ENCODE peak calls at places on chromosome 2, in ten cellular contexts. One of them, this sample, is unnamed.
A peak's percentile ranks its signal among the peaks of the same experiment; 100 is the strongest.

GRCh38 chr2:43233218-43234212 is 7.1 kb upstream of the ZFP36L2 start:
- DNase-seq in stomach: no peak
- DNase-seq in fibroblast of villous mesenchyme: no peak
- DNase-seq in lower lobe of right lung: no peak
- DNase-seq in uterus: no peak
- DNase-seq in RWPE2: no peak
- DNase-seq in fibroblast of mammary gland: no peak
- DNase-seq in foreskin fibroblast: no peak
- DNase-seq in AG04449: no peak
- DNase-seq in cardiac fibroblast: no peak
- DNase-seq in this sample: no peak

GRCh38 chr2:180205616-180206271 is 198.6 kb upstream of the CWC22 start:
- DNase-seq in foreskin fibroblast: no peak
- DNase-seq in RWPE2: no peak
- DNase-seq in stomach: no peak
- DNase-seq in fibroblast of mammary gland: no peak
- DNase-seq in cardiac fibroblast: no peak
- DNase-seq in uterus: no peak
- DNase-seq in fibroblast of villous mesenchyme: no peak
- DNase-seq in lower lobe of right lung: no peak
- DNase-seq in AG04449: no peak
- DNase-seq in this sample: no peak

GRCh38 chr2:98757904-98758421 is 27.0 kb upstream of the MGAT4A start:
- DNase-seq in lower lobe of right lung: peak; percentile 76
- DNase-seq in foreskin fibroblast: peak; percentile 86
- DNase-seq in uterus: peak; percentile 71
- DNase-seq in fibroblast of mammary gland: peak; percentile 97
- DNase-seq in stomach: peak; percentile 70
- DNase-seq in AG04449: peak; percentile 7
- DNase-seq in cardiac fibroblast: peak; percentile 93
- DNase-seq in RWPE2: no peak
- DNase-seq in fibroblast of villous mesenchyme: peak; percentile 9
- DNase-seq in this sample: peak; percentile 86

GRCh38 chr2:12606472-12607000 is 110.2 kb upstream of the TRIB2 start:
- DNase-seq in uterus: peak; percentile 17
- DNase-seq in fibroblast of villous mesenchyme: peak; percentile 39
- DNase-seq in AG04449: no peak
- DNase-seq in RWPE2: no peak
- DNase-seq in fibroblast of mammary gland: peak; percentile 68
- DNase-seq in foreskin fibroblast: peak; percentile 49
- DNase-seq in lower lobe of right lung: no peak
- DNase-seq in cardiac fibroblast: peak; percentile 56
- DNase-seq in stomach: no peak
- DNase-seq in this sample: peak; percentile 74

GRCh38 chr2:150169230-150169629 is 318.2 kb downstream of the RND3 start:
- DNase-seq in lower lobe of right lung: no peak
- DNase-seq in cardiac fibroblast: peak; percentile 84
- DNase-seq in fibroblast of mammary gland: peak; percentile 71
- DNase-seq in uterus: no peak
- DNase-seq in fibroblast of villous mesenchyme: peak; percentile 54
- DNase-seq in AG04449: no peak
- DNase-seq in stomach: peak; percentile 62
- DNase-seq in RWPE2: no peak
- DNase-seq in foreskin fibroblast: peak; percentile 61
- DNase-seq in this sample: peak; percentile 66

GRCh38 chr2:160375802-160376469 is 117.7 kb downstream of the RBMS1 start:
- DNase-seq in stomach: no peak
- DNase-seq in AG04449: no peak
- DNase-seq in fibroblast of villous mesenchyme: peak; percentile 97
- DNase-seq in RWPE2: no peak
- DNase-seq in uterus: no peak
- DNase-seq in fibroblast of mammary gland: peak; percentile 77
- DNase-seq in foreskin fibroblast: no peak
- DNase-seq in cardiac fibroblast: peak; percentile 87
- DNase-seq in lower lobe of right lung: no peak
- DNase-seq in this sample: no peak

GRCh38 chr2:43266692-43267091 is 40.3 kb upstream of the ZFP36L2 start:
- DNase-seq in AG04449: no peak
- DNase-seq in uterus: peak; percentile 48
- DNase-seq in RWPE2: no peak
- DNase-seq in fibroblast of villous mesenchyme: no peak
- DNase-seq in cardiac fibroblast: no peak
- DNase-seq in lower lobe of right lung: peak; percentile 85
- DNase-seq in foreskin fibroblast: no peak
- DNase-seq in fibroblast of mammary gland: no peak
- DNase-seq in stomach: peak; percentile 40
- DNase-seq in this sample: no peak

GRCh38 chr2:181461056-181461630 is 4.0 kb downstream of the ITGA4 start:
- DNase-seq in foreskin fibroblast: no peak
- DNase-seq in AG04449: no peak
- DNase-seq in cardiac fibroblast: no peak
- DNase-seq in lower lobe of right lung: no peak
- DNase-seq in uterus: no peak
- DNase-seq in RWPE2: no peak
- DNase-seq in stomach: no peak
- DNase-seq in fibroblast of mammary gland: no peak
- DNase-seq in fibroblast of villous mesenchyme: no peak
- DNase-seq in this sample: no peak

GRCh38 chr2:8513601-8514273 is 168.1 kb upstream of the ID2 start:
- DNase-seq in RWPE2: no peak
- DNase-seq in fibroblast of villous mesenchyme: no peak
- DNase-seq in AG04449: no peak
- DNase-seq in cardiac fibroblast: no peak
- DNase-seq in uterus: no peak
- DNase-seq in stomach: no peak
- DNase-seq in lower lobe of right lung: no peak
- DNase-seq in fibroblast of mammary gland: no peak
- DNase-seq in foreskin fibroblast: no peak
- DNase-seq in this sample: no peak

GRCh38 chr2:8514748-8515389 is 167.0 kb upstream of the ID2 start:
- DNase-seq in stomach: no peak
- DNase-seq in foreskin fibroblast: no peak
- DNase-seq in fibroblast of mammary gland: no peak
- DNase-seq in AG04449: no peak
- DNase-seq in RWPE2: no peak
- DNase-seq in uterus: no peak
- DNase-seq in fibroblast of villous mesenchyme: no peak
- DNase-seq in lower lobe of right lung: peak; percentile 3
- DNase-seq in cardiac fibroblast: no peak
- DNase-seq in this sample: no peak

GRCh38 chr2:8515864-8516533 is 165.9 kb upstream of the ID2 start:
- DNase-seq in fibroblast of villous mesenchyme: no peak
- DNase-seq in foreskin fibroblast: no peak
- DNase-seq in fibroblast of mammary gland: no peak
- DNase-seq in AG04449: no peak
- DNase-seq in uterus: no peak
- DNase-seq in stomach: no peak
- DNase-seq in RWPE2: no peak
- DNase-seq in cardiac fibroblast: no peak
- DNase-seq in lower lobe of right lung: no peak
- DNase-seq in this sample: no peak

GRCh38 chr2:8515390-8515761 is 166.5 kb upstream of the ID2 start:
- DNase-seq in cardiac fibroblast: no peak
- DNase-seq in RWPE2: no peak
- DNase-seq in lower lobe of right lung: no peak
- DNase-seq in AG04449: no peak
- DNase-seq in fibroblast of villous mesenchyme: no peak
- DNase-seq in uterus: peak; percentile 48
- DNase-seq in stomach: peak; percentile 45
- DNase-seq in fibroblast of mammary gland: no peak
- DNase-seq in foreskin fibroblast: no peak
- DNase-seq in this sample: no peak

DNA sequence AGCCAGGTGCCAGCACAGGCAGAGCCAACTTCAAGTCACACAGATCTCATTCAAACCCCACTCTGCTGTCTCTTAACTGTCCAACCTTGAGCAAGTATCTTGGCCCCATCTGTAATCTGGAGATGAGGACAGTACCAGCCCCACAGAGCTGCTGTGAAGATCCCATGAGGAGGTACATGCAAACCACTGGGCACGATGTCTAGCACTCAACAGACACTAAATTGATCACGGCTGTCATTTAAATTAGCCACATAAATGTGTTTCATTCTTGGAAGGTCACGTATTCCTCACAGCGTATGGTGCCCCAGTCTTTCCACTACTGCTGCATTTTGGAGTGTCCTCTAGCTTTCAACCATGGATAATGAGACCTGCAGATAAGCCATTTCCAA is 167.6 kb upstream of the ID2 start:
- DNase-seq in fibroblast of mammary gland: no peak
- DNase-seq in fibroblast of villous mesenchyme: no peak
- DNase-seq in foreskin fibroblast: no peak
- DNase-seq in RWPE2: no peak
- DNase-seq in cardiac fibroblast: no peak
- DNase-seq in stomach: no peak
- DNase-seq in uterus: no peak
- DNase-seq in lower lobe of right lung: no peak
- DNase-seq in AG04449: no peak
- DNase-seq in this sample: no peak
- H3K4me3 ChIP-seq in fibroblast of mammary gland: no peak overlapping the region
- H3K4me3 ChIP-seq in fibroblast of villous mesenchyme: no peak overlapping the region
- H3K4me3 ChIP-seq in foreskin fibroblast: no peak overlapping the region
- H3K4me3 ChIP-seq in RWPE2: no peak overlapping the region
- H3K4me3 ChIP-seq in cardiac fibroblast: no peak overlapping the region
- H3K4me3 ChIP-seq in stomach: no peak overlapping the region
- H3K4me3 ChIP-seq in uterus: no peak overlapping the region
- H3K4me3 ChIP-seq in lower lobe of right lung: no peak overlapping the region
- H3K4me3 ChIP-seq in AG04449: no peak overlapping the region
- H3K4me3 ChIP-seq in this sample: no peak overlapping the region

GRCh38 chr2:197297262-197297661 is 13.3 kb downstream of the ANKRD44 start:
- DNase-seq in fibroblast of mammary gland: no peak
- DNase-seq in lower lobe of right lung: no peak
- DNase-seq in fibroblast of villous mesenchyme: no peak
- DNase-seq in uterus: no peak
- DNase-seq in stomach: no peak
- DNase-seq in RWPE2: no peak
- DNase-seq in AG04449: no peak
- DNase-seq in foreskin fibroblast: no peak
- DNase-seq in cardiac fibroblast: no peak
- DNase-seq in this sample: no peak

GRCh38 chr2:197294260-197294659 is 16.3 kb downstream of the ANKRD44 start:
- DNase-seq in stomach: no peak
- DNase-seq in uterus: no peak
- DNase-seq in RWPE2: no peak
- DNase-seq in fibroblast of mammary gland: no peak
- DNase-seq in lower lobe of right lung: no peak
- DNase-seq in fibroblast of villous mesenchyme: no peak
- DNase-seq in cardiac fibroblast: no peak
- DNase-seq in foreskin fibroblast: no peak
- DNase-seq in AG04449: no peak
- DNase-seq in this sample: no peak

GRCh38 chr2:197296861-197297260 is 13.7 kb downstream of the ANKRD44 start:
- DNase-seq in fibroblast of villous mesenchyme: no peak
- DNase-seq in uterus: no peak
- DNase-seq in cardiac fibroblast: no peak
- DNase-seq in foreskin fibroblast: no peak
- DNase-seq in fibroblast of mammary gland: no peak
- DNase-seq in RWPE2: no peak
- DNase-seq in stomach: no peak
- DNase-seq in lower lobe of right lung: no peak
- DNase-seq in AG04449: no peak
- DNase-seq in this sample: no peak

GRCh38 chr2:197292614-197293013 is 18.0 kb downstream of the ANKRD44 start:
- DNase-seq in RWPE2: no peak
- DNase-seq in cardiac fibroblast: no peak
- DNase-seq in fibroblast of mammary gland: no peak
- DNase-seq in AG04449: no peak
- DNase-seq in foreskin fibroblast: no peak
- DNase-seq in stomach: no peak
- DNase-seq in uterus: no peak
- DNase-seq in lower lobe of right lung: no peak
- DNase-seq in fibroblast of villous mesenchyme: no peak
- DNase-seq in this sample: no peak

DNA sequence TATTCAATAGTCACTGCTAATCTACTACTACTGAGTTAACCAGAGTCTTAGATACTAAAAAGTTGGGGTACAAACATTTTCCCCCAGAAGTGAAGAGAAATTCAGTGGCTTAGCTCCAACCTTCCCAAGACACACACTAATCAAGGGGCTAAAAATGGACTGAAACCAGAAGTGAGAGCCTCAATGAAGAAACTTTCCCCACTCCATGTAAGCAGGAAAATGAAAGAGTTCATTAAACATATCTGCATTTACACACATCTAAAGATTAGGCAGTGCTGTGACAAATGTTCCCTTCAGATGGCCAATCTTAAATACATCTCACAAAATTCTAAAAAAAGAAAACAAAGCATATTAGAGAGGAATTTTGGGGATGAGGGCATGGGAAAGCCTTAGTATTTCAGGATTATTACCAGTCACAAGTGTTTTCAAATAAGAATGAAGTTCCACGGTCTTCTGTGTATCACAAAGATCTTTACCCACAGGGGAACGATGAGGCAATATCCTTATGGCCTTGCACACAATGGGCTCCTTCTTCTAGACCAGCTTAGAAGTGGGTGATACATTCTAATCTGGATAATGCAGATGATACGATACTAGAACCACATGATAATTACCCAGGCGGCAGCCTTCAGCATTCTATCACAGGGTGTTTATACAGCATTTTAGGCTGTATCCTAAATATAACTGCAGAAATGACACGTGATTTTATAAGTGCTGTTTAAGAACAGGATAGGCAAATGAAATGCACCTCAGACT is 17.1 kb downstream of the ANKRD44 start:
- DNase-seq in stomach: no peak
- DNase-seq in cardiac fibroblast: peak; percentile 27
- DNase-seq in uterus: no peak
- DNase-seq in RWPE2: no peak
- DNase-seq in foreskin fibroblast: no peak
- DNase-seq in lower lobe of right lung: no peak
- DNase-seq in fibroblast of villous mesenchyme: no peak
- DNase-seq in fibroblast of mammary gland: no peak
- DNase-seq in AG04449: no peak
- DNase-seq in this sample: no peak
- H3K4me3 ChIP-seq in stomach: no peak overlapping the region
- H3K4me3 ChIP-seq in cardiac fibroblast: no peak overlapping the region
- H3K4me3 ChIP-seq in uterus: no peak overlapping the region
- H3K4me3 ChIP-seq in RWPE2: no peak overlapping the region
- H3K4me3 ChIP-seq in foreskin fibroblast: no peak overlapping the region
- H3K4me3 ChIP-seq in lower lobe of right lung: no peak overlapping the region
- H3K4me3 ChIP-seq in fibroblast of villous mesenchyme: no peak overlapping the region
- H3K4me3 ChIP-seq in fibroblast of mammary gland: no peak overlapping the region
- H3K4me3 ChIP-seq in AG04449: no peak overlapping the region
- H3K4me3 ChIP-seq in this sample: no peak overlapping the region

GRCh38 chr2:222303828-222304736 is 5.3 kb upstream of the PAX3 start:
- DNase-seq in fibroblast of mammary gland: no peak
- DNase-seq in AG04449: no peak
- DNase-seq in cardiac fibroblast: no peak
- DNase-seq in foreskin fibroblast: no peak
- DNase-seq in lower lobe of right lung: no peak
- DNase-seq in stomach: no peak
- DNase-seq in RWPE2: no peak
- DNase-seq in uterus: no peak
- DNase-seq in fibroblast of villous mesenchyme: no peak
- DNase-seq in this sample: no peak

GRCh38 chr2:222305510-222306392 is 7.0 kb upstream of the PAX3 start:
- DNase-seq in cardiac fibroblast: no peak
- DNase-seq in stomach: no peak
- DNase-seq in fibroblast of villous mesenchyme: peak; percentile 16
- DNase-seq in AG04449: no peak
- DNase-seq in lower lobe of right lung: no peak
- DNase-seq in fibroblast of mammary gland: no peak
- DNase-seq in uterus: no peak
- DNase-seq in foreskin fibroblast: peak; percentile 21
- DNase-seq in RWPE2: no peak
- DNase-seq in this sample: no peak

GRCh38 chr2:222303045-222303827 is 4.4 kb upstream of the PAX3 start:
- DNase-seq in foreskin fibroblast: no peak
- DNase-seq in uterus: no peak
- DNase-seq in AG04449: no peak
- DNase-seq in stomach: no peak
- DNase-seq in fibroblast of villous mesenchyme: no peak
- DNase-seq in cardiac fibroblast: no peak
- DNase-seq in RWPE2: no peak
- DNase-seq in fibroblast of mammary gland: no peak
- DNase-seq in lower lobe of right lung: no peak
- DNase-seq in this sample: no peak

GRCh38 chr2:222306393-222307137 is 7.8 kb upstream of the PAX3 start:
- DNase-seq in foreskin fibroblast: no peak
- DNase-seq in cardiac fibroblast: no peak
- DNase-seq in uterus: no peak
- DNase-seq in stomach: no peak
- DNase-seq in lower lobe of right lung: no peak
- DNase-seq in RWPE2: no peak
- DNase-seq in AG04449: no peak
- DNase-seq in fibroblast of villous mesenchyme: no peak
- DNase-seq in fibroblast of mammary gland: no peak
- DNase-seq in this sample: no peak

DNA sequence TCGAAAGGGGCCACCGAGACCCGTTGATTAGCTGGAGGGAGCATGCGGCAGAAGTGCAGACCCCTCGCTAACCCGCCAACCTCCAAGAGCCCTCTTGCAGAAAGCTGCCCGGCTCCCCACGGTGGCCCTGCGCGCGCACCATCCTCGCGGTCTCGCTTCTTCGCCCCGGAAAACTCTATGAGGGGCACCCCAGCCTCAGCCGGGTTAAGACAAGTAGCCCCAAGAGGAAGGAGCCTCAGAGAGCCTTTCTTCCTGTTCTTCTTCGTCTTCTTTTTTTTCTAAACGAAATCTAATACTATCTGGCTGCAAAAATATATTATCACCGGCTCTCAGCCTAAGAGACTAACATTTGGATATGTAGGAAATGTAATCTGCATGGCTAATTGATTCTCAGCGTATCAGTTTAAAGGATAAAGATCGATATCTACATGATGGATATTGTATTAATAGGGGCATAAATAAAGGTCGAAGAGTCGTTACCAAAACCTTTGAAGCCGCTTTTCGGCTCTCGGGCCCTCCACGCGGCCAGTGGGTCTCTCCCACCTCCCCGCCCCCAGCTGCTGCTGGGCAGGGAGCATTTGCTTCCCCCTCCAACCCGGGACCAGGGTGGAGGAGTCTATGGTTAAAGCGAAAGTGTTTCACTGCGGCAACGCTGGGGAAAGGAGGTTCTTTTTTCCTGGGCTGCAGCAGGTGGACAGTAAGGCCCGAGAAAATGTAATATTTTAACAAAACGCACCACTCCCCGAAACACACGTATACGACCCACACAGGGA is 6.1 kb upstream of the PAX3 start:
- DNase-seq in AG04449: no peak
- DNase-seq in lower lobe of right lung: no peak
- DNase-seq in uterus: no peak
- DNase-seq in cardiac fibroblast: no peak
- DNase-seq in foreskin fibroblast: no peak
- DNase-seq in RWPE2: no peak
- DNase-seq in fibroblast of mammary gland: no peak
- DNase-seq in stomach: no peak
- DNase-seq in fibroblast of villous mesenchyme: no peak
- DNase-seq in this sample: no peak
- H3K4me3 ChIP-seq in AG04449: peak overlapping the region; percentile 15
- H3K4me3 ChIP-seq in lower lobe of right lung: peak overlapping the region; percentile 57
- H3K4me3 ChIP-seq in uterus: no peak overlapping the region
- H3K4me3 ChIP-seq in cardiac fibroblast: no peak overlapping the region
- H3K4me3 ChIP-seq in foreskin fibroblast: peak overlapping the region; percentile 55
- H3K4me3 ChIP-seq in RWPE2: no peak overlapping the region
- H3K4me3 ChIP-seq in fibroblast of mammary gland: no peak overlapping the region
- H3K4me3 ChIP-seq in stomach: peak overlapping the region; percentile 47
- H3K4me3 ChIP-seq in fibroblast of villous mesenchyme: peak overlapping the region; percentile 58
- H3K4me3 ChIP-seq in this sample: no peak overlapping the region

GRCh38 chr2:219553168-219553417 is 9.3 kb downstream of the TMEM198 start:
- DNase-seq in lower lobe of right lung: no peak
- DNase-seq in RWPE2: no peak
- DNase-seq in foreskin fibroblast: no peak
- DNase-seq in fibroblast of mammary gland: no peak
- DNase-seq in uterus: no peak
- DNase-seq in AG04449: no peak
- DNase-seq in fibroblast of villous mesenchyme: no peak
- DNase-seq in cardiac fibroblast: no peak
- DNase-seq in stomach: no peak
- DNase-seq in this sample: no peak
- H3K4me3 ChIP-seq in lower lobe of right lung: peak overlapping the region; percentile 71
- H3K4me3 ChIP-seq in RWPE2: peak overlapping the region; percentile 61
- H3K4me3 ChIP-seq in foreskin fibroblast: peak overlapping the region; percentile 64
- H3K4me3 ChIP-seq in fibroblast of mammary gland: no peak overlapping the region
- H3K4me3 ChIP-seq in uterus: peak overlapping the region; percentile 45
- H3K4me3 ChIP-seq in AG04449: peak overlapping the region; percentile 73
- H3K4me3 ChIP-seq in fibroblast of villous mesenchyme: peak overlapping the region; percentile 68
- H3K4me3 ChIP-seq in cardiac fibroblast: peak overlapping the region; percentile 69
- H3K4me3 ChIP-seq in stomach: peak overlapping the region; percentile 58
- H3K4me3 ChIP-seq in this sample: peak overlapping the region; percentile 59

This sample was measured in brain microvascular endothelial cell.